ENCODE peak calls at places on chromosomes 1 and 21, in four cellular contexts. J is endothelial cell, G is AG10803, I is Caco-2. D is an unnamed sample.
A peak's percentile ranks its signal among the peaks of the same experiment; 100 is the strongest.

GRCh38 chr1:209652873-209653401 is 712 bp upstream of the LAMB3 start:
- DNase-seq in J (no peak), G (peak; percentile 21), I (peak; percentile 93), D (peak; percentile 79)

GRCh38 chr21:25421327-25422028 is 185.8 kb downstream of the MRPL39 start:
- DNase-seq in J (peak; percentile 29), G (peak; percentile 33), I (peak; percentile 13), D (no peak)

GRCh38 chr1:33010946-33011731 is 25.5 kb downstream of the AK2 start:
- DNase-seq in J (no peak), G (peak; percentile 55), I (no peak), D (no peak)

GRCh38 chr1:155000725-155001437 is 1.7 kb upstream of the ZBTB7B start:
- DNase-seq in J (peak; percentile 82), G (peak; percentile 82), I (peak; percentile 100), D (peak; percentile 91)

GRCh38 chr1:229222081-229222480 is 48.8 kb upstream of the RAB4A start:
- DNase-seq in J (no peak), G (no peak), I (no peak), D (no peak)

GRCh38 chr1:24278726-24279125 is 40.4 kb upstream of the GRHL3 start:
- DNase-seq in J (no peak), G (no peak), I (no peak), D (no peak)

GRCh38 chr1:208036177-208036808 is 125.4 kb upstream of the CD34 start:
- DNase-seq in J (no peak), G (peak; percentile 18), I (peak; percentile 34), D (no peak)

GRCh38 chr1:235401251-235401650 is 34.0 kb downstream of the TBCE start:
- DNase-seq in J (no peak), G (peak; percentile 58), I (no peak), D (no peak)

GRCh38 chr21:15742052-15742451 is 12.3 kb downstream of the USP25 start:
- DNase-seq in J (no peak), G (no peak), I (no peak), D (no peak)

GRCh38 chr1:188433428-188433827 is 1604.7 kb downstream of the PLA2G4A start:
- DNase-seq in J (no peak), G (no peak), I (no peak), D (no peak)

GRCh38 chr1:182185822-182186756 is 124.6 kb upstream of the ZNF648 start:
- DNase-seq in J (no peak), G (peak; percentile 92), I (peak; percentile 23), D (no peak)

GRCh38 chr1:174988986-174989385 is 10.8 kb upstream of the CACYBP start:
- DNase-seq in J (no peak), G (no peak), I (no peak), D (no peak)

GRCh38 chr1:39720094-39720999 is 18.3 kb upstream of the PPIE start:
- DNase-seq in J (no peak), G (peak; percentile 60), I (peak; percentile 54), D (no peak)

GRCh38 chr1:230935852-230936251 is 42.8 kb downstream of the TTC13 start:
- DNase-seq in J (no peak), G (no peak), I (no peak), D (no peak)

GRCh38 chr1:19074902-19075721 is 118.6 kb upstream of the IFFO2 start:
- DNase-seq in J (no peak), G (no peak), I (no peak), D (no peak)

GRCh38 chr1:87968259-87968955 is 639.7 kb downstream of the LMO4 start:
- DNase-seq in J (no peak), G (peak; percentile 66), I (no peak), D (no peak)

GRCh38 chr21:41779659-41780058 is 12.8 kb upstream of the RIPK4 start:
- DNase-seq in J (no peak), G (no peak), I (no peak), D (no peak)

GRCh38 chr1:231072502-231072901 is 32.4 kb upstream of the FAM89A start:
- DNase-seq in J (no peak), G (no peak), I (no peak), D (no peak)

GRCh38 chr1:202562443-202563060 is 147.7 kb downstream of the SYT2 start:
- DNase-seq in J (no peak), G (peak; percentile 75), I (no peak), D (no peak)

GRCh38 chr1:203085528-203086406 is at the start of gene MYOG:
- DNase-seq in J (no peak), G (no peak), I (no peak), D (peak; percentile 68)

GRCh38 chr1:72649974-72650373 is 367.6 kb upstream of the NEGR1 start:
- DNase-seq in J (no peak), G (peak; percentile 24), I (no peak), D (no peak)

GRCh38 chr1:230702934-230703678 is 10.8 kb downstream of the AGT start:
- DNase-seq in J (no peak), G (no peak), I (peak; percentile 86), D (no peak)

GRCh38 chr1:63453232-63453631 is 69.8 kb downstream of the ITGB3BP start:
- DNase-seq in J (no peak), G (no peak), I (no peak), D (no peak)

GRCh38 chr1:46087891-46088290 is 44.5 kb downstream of the PIK3R3 start:
- DNase-seq in J (no peak), G (no peak), I (no peak), D (no peak)

GRCh38 chr1:58968360-58968952 is 184.6 kb upstream of the JUN start:
- DNase-seq in J (no peak), G (peak; percentile 84), I (no peak), D (no peak)

GRCh38 chr1:66207484-66207883 is 326.5 kb upstream of the SGIP1 start:
- DNase-seq in J (no peak), G (peak; percentile 58), I (no peak), D (no peak)

GRCh38 chr1:84785231-84785630 is 95.0 kb upstream of the SSX2IP start:
- DNase-seq in J (no peak), G (no peak), I (no peak), D (no peak)

GRCh38 chr1:184900507-184900906 is 73.8 kb downstream of the NIBAN1 start:
- DNase-seq in J (no peak), G (no peak), I (no peak), D (no peak)

GRCh38 chr1:25642710-25643109 is 26.1 kb downstream of the MAN1C1 start:
- DNase-seq in J (no peak), G (peak; percentile 55), I (no peak), D (peak; percentile 20)

GRCh38 chr1:173052681-173053196 is 2.0 kb upstream of the TNFSF18 start:
- DNase-seq in J (no peak), G (no peak), I (no peak), D (no peak)

GRCh38 chr21:17479606-17480005 is 33.2 kb upstream of the CXADR start:
- DNase-seq in J (no peak), G (no peak), I (no peak), D (no peak)

GRCh38 chr1:228014235-228014930 is 7.6 kb downstream of the WNT3A start:
- DNase-seq in J (no peak), G (peak; percentile 17), I (no peak), D (peak; percentile 55)

GRCh38 chr1:31626451-31627202 is 9.1 kb downstream of the HCRTR1 start:
- DNase-seq in J (no peak), G (peak; percentile 49), I (no peak), D (no peak)

GRCh38 chr1:215719569-215719968 is 152.5 kb downstream of the KCTD3 start:
- DNase-seq in J (no peak), G (no peak), I (no peak), D (no peak)

GRCh38 chr1:81007024-81007423 is 793.7 kb upstream of the ADGRL2 start:
- DNase-seq in J (no peak), G (no peak), I (no peak), D (no peak)

GRCh38 chr1:192904438-192904895 is 95.6 kb downstream of the RGS2 start:
- DNase-seq in J (no peak), G (peak; percentile 68), I (no peak), D (no peak)

GRCh38 chr1:233725423-233725822 is 111.5 kb downstream of the KCNK1 start:
- DNase-seq in J (no peak), G (no peak), I (no peak), D (no peak)
- TF ChIP-seq CTCF in J (no peak), G (no peak), I (no peak), D (no peak)

GRCh38 chr1:6471086-6471841 is 5.3 kb upstream of the TNFRSF25 start:
- DNase-seq in J (no peak), G (no peak), I (peak; percentile 89), D (no peak)

GRCh38 chr1:6473156-6473555 is 7.2 kb upstream of the TNFRSF25 start:
- DNase-seq in J (no peak), G (no peak), I (no peak), D (no peak)

GRCh38 chr1:6471969-6472368 is 6.0 kb upstream of the TNFRSF25 start:
- DNase-seq in J (no peak), G (no peak), I (peak; percentile 73), D (no peak)

GRCh38 chr1:6473974-6474814 is 8.2 kb upstream of the TNFRSF25 start:
- DNase-seq in J (no peak), G (no peak), I (peak; percentile 34), D (no peak)

DNA sequence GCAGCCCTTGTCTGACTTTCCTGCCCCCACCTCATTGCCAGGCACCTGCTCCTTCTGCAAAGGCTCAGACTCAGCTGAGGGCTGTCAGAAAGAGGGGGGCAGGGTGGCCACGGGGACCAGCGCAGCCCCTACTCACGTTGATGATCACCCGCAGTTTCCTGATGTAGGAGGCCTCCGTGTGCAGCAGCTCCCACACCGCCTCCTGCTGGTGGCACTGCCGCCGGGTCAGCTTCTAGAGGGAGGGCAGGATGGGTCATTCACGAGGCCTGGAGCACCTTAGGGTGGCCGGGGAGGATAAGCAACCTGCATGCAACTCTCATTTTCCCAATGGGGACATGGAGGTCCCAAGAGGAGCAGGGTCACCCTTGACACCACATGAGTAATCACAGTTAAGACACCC is 6.4 kb upstream of the TNFRSF25 start:
- DNase-seq in J (peak; percentile 47), G (no peak), I (peak; percentile 39), D (no peak)
- TF ChIP-seq CTCF in J (peak; percentile 32), G (no peak), I (peak; percentile 27), D (peak; percentile 43)

GRCh38 chr1:5765997-5766913 is 226.0 kb downstream of the NPHP4 start:
- DNase-seq in J (no peak), G (no peak), I (no peak), D (no peak)
- TF ChIP-seq CTCF in J (no peak), G (no peak), I (no peak), D (no peak)

DNA sequence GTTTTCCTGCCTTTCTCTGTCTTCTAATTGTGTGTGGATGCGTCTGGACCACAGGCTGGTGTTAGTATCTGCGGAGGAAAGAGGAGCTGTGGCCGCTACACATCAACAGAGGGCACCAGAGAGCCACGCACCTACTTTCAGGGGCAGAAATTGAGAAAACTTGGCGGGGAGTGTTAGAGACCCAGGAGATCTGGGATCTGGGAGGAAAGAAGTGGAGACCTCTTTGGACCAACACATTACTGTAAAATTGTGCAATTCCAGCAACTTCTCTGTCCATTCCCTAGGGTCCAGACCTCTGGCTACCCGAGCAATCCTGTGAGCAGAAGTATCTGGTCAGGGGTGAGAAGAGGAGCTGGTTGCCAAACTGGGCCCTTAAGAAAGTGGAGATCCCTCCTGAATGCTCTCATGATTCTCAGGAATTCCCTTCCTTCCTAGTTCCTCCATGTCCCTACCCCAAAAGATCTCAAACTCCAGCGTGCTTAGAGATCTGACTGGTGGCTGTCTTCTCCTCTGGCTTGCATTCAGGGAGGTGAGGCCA is 1.3 kb upstream of the KIRREL1 start:
- DNase-seq in J (peak; percentile 80), G (peak; percentile 61), I (peak; percentile 75), D (no peak)
- TF ChIP-seq CTCF in J (peak; percentile 74), G (peak; percentile 100), I (peak; percentile 96), D (peak; percentile 95)